ENCODE peak calls at places on chromosomes 3 and 15, in ten cellular contexts. Y is AG08396; J is activated CD8-positive, alpha-beta memory T cell treated with anti-CD3 and anti-CD28 coated beads for 24 hours; C is NCI-H1930; H is fibroblast of the aortic adventitia; V is erythroblast; B is stimulated activated effector memory CD8-positive, alpha-beta T cell treated with anti-CD3 and anti-CD28 coated beads, Interleukin-12 subunit alpha, Interleukin-12 subunit beta, amount 100 ng/mL, for 72 hours; X is activated T-cell treated with anti-CD3 and anti-CD28 coated beads for 1 hour; O is adipocyte; P is DMS 273 treated with DMSO at 0.1 percent for 48 hours. L is an unnamed sample.

GRCh38 chr3:156161172-156161571 is 40.8 kb downstream of the KCNAB1 start:
- DNase-seq in Y (no peak), J (no peak), C (peak), H (no peak), V (no peak), B (no peak), X (no peak), O (no peak), P (no peak), L (no peak)

GRCh38 chr15:83312046-83312445 is 27.6 kb upstream of the BNC1 start:
- DNase-seq in Y (no peak), J (no peak), C (no peak), H (no peak), V (no peak), B (no peak), X (no peak), O (no peak), P (no peak), L (no peak)

GRCh38 chr3:48215019-48215418 is 8.3 kb upstream of the CAMP start:
- DNase-seq in Y (no peak), J (no peak), C (no peak), H (no peak), V (no peak), B (no peak), X (no peak), O (no peak), P (no peak), L (no peak)

GRCh38 chr15:38528279-38528678 is 36.3 kb downstream of the RASGRP1 start:
- DNase-seq in Y (no peak), J (no peak), C (no peak), H (peak), V (no peak), B (no peak), X (no peak), O (peak), P (no peak), L (no peak)

GRCh38 chr3:136078421-136079364 is 113.2 kb downstream of the PPP2R3A start:
- DNase-seq in Y (peak), J (no peak), C (no peak), H (peak), V (peak), B (no peak), X (no peak), O (peak), P (peak), L (no peak)

GRCh38 chr3:38588276-38588971 is 61.1 kb downstream of the SCN5A start:
- DNase-seq in Y (no peak), J (peak), C (no peak), H (no peak), V (no peak), B (no peak), X (no peak), O (no peak), P (no peak), L (no peak)

GRCh38 chr3:111667170-111667569 is 72.0 kb upstream of the ZBED2 start:
- DNase-seq in Y (no peak), J (no peak), C (no peak), H (no peak), V (no peak), B (no peak), X (no peak), O (no peak), P (no peak), L (no peak)

GRCh38 chr3:46537316-46537715 is 28.8 kb downstream of the LRRC2 start:
- DNase-seq in Y (no peak), J (no peak), C (no peak), H (no peak), V (no peak), B (no peak), X (no peak), O (no peak), P (no peak), L (no peak)

GRCh38 chr3:57110797-57111196 is 50.3 kb downstream of the SPATA12 start:
- DNase-seq in Y (no peak), J (no peak), C (no peak), H (no peak), V (no peak), B (no peak), X (no peak), O (no peak), P (no peak), L (no peak)

GRCh38 chr3:106117490-106117858 is 248.7 kb upstream of the CBLB start:
- DNase-seq in Y (no peak), J (no peak), C (no peak), H (no peak), V (peak), B (no peak), X (no peak), O (no peak), P (no peak), L (peak)

GRCh38 chr3:45549961-45550360 is 44.6 kb upstream of the LIMD1 start:
- DNase-seq in Y (no peak), J (no peak), C (no peak), H (no peak), V (no peak), B (no peak), X (no peak), O (no peak), P (no peak), L (no peak)

GRCh38 chr3:167493240-167493639 is 19.4 kb upstream of the SERPINI2 start:
- DNase-seq in Y (no peak), J (no peak), C (no peak), H (no peak), V (peak), B (no peak), X (no peak), O (no peak), P (no peak), L (peak)

GRCh38 chr3:99013077-99013476 is 111.6 kb upstream of the DCBLD2 start:
- DNase-seq in Y (no peak), J (no peak), C (no peak), H (no peak), V (no peak), B (no peak), X (no peak), O (no peak), P (no peak), L (no peak)

GRCh38 chr15:63896336-63897115 is 62.8 kb upstream of the HERC1 start:
- DNase-seq in Y (peak), J (no peak), C (no peak), H (peak), V (peak), B (peak), X (no peak), O (peak), P (no peak), L (peak)

GRCh38 chr3:106814231-106814630 is 563.0 kb upstream of the CCDC54 start:
- DNase-seq in Y (no peak), J (no peak), C (no peak), H (peak), V (no peak), B (no peak), X (no peak), O (no peak), P (peak), L (no peak)

GRCh38 chr3:102712896-102713295 is 278.1 kb downstream of the ZPLD1 start:
- DNase-seq in Y (no peak), J (no peak), C (no peak), H (no peak), V (no peak), B (no peak), X (no peak), O (no peak), P (no peak), L (no peak)

GRCh38 chr15:40150163-40150925 is 10.5 kb upstream of the BUB1B start:
- DNase-seq in Y (peak), J (peak), C (no peak), H (peak), V (peak), B (no peak), X (no peak), O (peak), P (no peak), L (peak)

GRCh38 chr15:63277893-63278505 is 594 bp downstream of the APH1B start:
- DNase-seq in Y (no peak), J (no peak), C (no peak), H (no peak), V (peak), B (no peak), X (no peak), O (peak), P (no peak), L (no peak)

GRCh38 chr3:100740207-100740606 is 30.9 kb downstream of the TFG start:
- DNase-seq in Y (no peak), J (no peak), C (no peak), H (no peak), V (peak), B (no peak), X (no peak), O (no peak), P (no peak), L (no peak)

GRCh38 chr15:78878356-78878755 is 5.7 kb downstream of the MORF4L1 start:
- DNase-seq in Y (no peak), J (no peak), C (no peak), H (no peak), V (no peak), B (no peak), X (no peak), O (no peak), P (no peak), L (no peak)

GRCh38 chr3:140809326-140809725 is 131.5 kb downstream of the TRIM42 start:
- DNase-seq in Y (no peak), J (no peak), C (no peak), H (no peak), V (no peak), B (no peak), X (no peak), O (no peak), P (no peak), L (no peak)

GRCh38 chr15:83319771-83320170 is 35.3 kb upstream of the BNC1 start:
- DNase-seq in Y (no peak), J (no peak), C (no peak), H (no peak), V (no peak), B (no peak), X (no peak), O (no peak), P (no peak), L (no peak)

GRCh38 chr15:83837946-83838571 is 184.1 kb downstream of the ADAMTSL3 start:
- DNase-seq in Y (peak), J (no peak), C (peak), H (no peak), V (peak), B (no peak), X (no peak), O (no peak), P (no peak), L (peak)

GRCh38 chr15:58047149-58047548 is 18.4 kb downstream of the ALDH1A2 start:
- DNase-seq in Y (no peak), J (no peak), C (no peak), H (no peak), V (no peak), B (no peak), X (no peak), O (no peak), P (no peak), L (no peak)

GRCh38 chr3:38698061-38698460 is 48.6 kb upstream of the SCN5A start:
- DNase-seq in Y (no peak), J (no peak), C (no peak), H (no peak), V (no peak), B (no peak), X (no peak), O (no peak), P (no peak), L (no peak)

GRCh38 chr3:196954832-196955231 is 12.5 kb upstream of the NCBP2 start:
- DNase-seq in Y (no peak), J (no peak), C (no peak), H (no peak), V (no peak), B (no peak), X (no peak), O (no peak), P (no peak), L (no peak)

GRCh38 chr3:13329746-13330145 is 90.4 kb downstream of the NUP210 start:
- DNase-seq in Y (no peak), J (no peak), C (no peak), H (no peak), V (no peak), B (no peak), X (no peak), O (no peak), P (no peak), L (no peak)

GRCh38 chr3:64191822-64192221 is 33.4 kb downstream of the PRICKLE2 start:
- DNase-seq in Y (no peak), J (no peak), C (no peak), H (no peak), V (no peak), B (no peak), X (no peak), O (no peak), P (no peak), L (no peak)

GRCh38 chr15:51770902-51771301 is 19.5 kb downstream of the TMOD2 start:
- DNase-seq in Y (no peak), J (no peak), C (no peak), H (no peak), V (no peak), B (no peak), X (no peak), O (no peak), P (peak), L (no peak)

GRCh38 chr3:119359476-119359998 is 65.4 kb downstream of the ARHGAP31 start:
- DNase-seq in Y (no peak), J (no peak), C (no peak), H (no peak), V (no peak), B (no peak), X (no peak), O (no peak), P (no peak), L (no peak)

GRCh38 chr15:39591896-39592315 is 11.0 kb downstream of the THBS1 start:
- DNase-seq in Y (no peak), J (no peak), C (no peak), H (peak), V (no peak), B (no peak), X (no peak), O (peak), P (no peak), L (no peak)

GRCh38 chr3:61637088-61638051 is 76.0 kb downstream of the PTPRG start:
- DNase-seq in Y (no peak), J (no peak), C (no peak), H (peak), V (no peak), B (no peak), X (no peak), O (peak), P (no peak), L (no peak)

GRCh38 chr3:4720316-4721075 is 227.3 kb downstream of the ITPR1 start:
- DNase-seq in Y (peak), J (no peak), C (no peak), H (peak), V (peak), B (no peak), X (no peak), O (peak), P (peak), L (peak)

L was measured in Calu3.